ENCODE peak calls at places on chromosome 16, in six cellular contexts. R, Z, B, S, I and P are unnamed samples.

GRCh38 chr16:56610609-56611111 is 2.3 kb downstream of the MT2A start:
- DNase-seq in R (peak), Z (no peak), B (no peak), S (no peak), I (peak), P (no peak)

GRCh38 chr16:54145881-54146280 is 140.7 kb downstream of the IRX3 start:
- DNase-seq in R (no peak), Z (no peak), B (no peak), S (peak), I (no peak), P (no peak)

GRCh38 chr16:50482271-50482670 is 65.9 kb upstream of the NKD1 start:
- DNase-seq in R (no peak), Z (no peak), B (no peak), S (peak), I (no peak), P (no peak)

GRCh38 chr16:80231888-80232287 is 308.9 kb upstream of the DYNLRB2 start:
- DNase-seq in R (peak), Z (no peak), B (no peak), S (no peak), I (peak), P (no peak)

GRCh38 chr16:66470556-66470955 is 43.5 kb downstream of the BEAN1 start:
- DNase-seq in R (no peak), Z (no peak), B (no peak), S (no peak), I (no peak), P (no peak)

GRCh38 chr16:65125871-65126270 is 4.0 kb upstream of the CDH11 start:
- DNase-seq in R (peak), Z (no peak), B (no peak), S (no peak), I (no peak), P (no peak)

GRCh38 chr16:48295493-48296281 is 48.3 kb upstream of the ABCC11 start:
- DNase-seq in R (no peak), Z (no peak), B (no peak), S (no peak), I (no peak), P (no peak)

GRCh38 chr16:31404353-31405064 is 11.4 kb downstream of the ITGAD start:
- DNase-seq in R (no peak), Z (no peak), B (no peak), S (no peak), I (no peak), P (no peak)

GRCh38 chr16:64206877-64207276 is 915.0 kb downstream of the CDH11 start:
- DNase-seq in R (peak), Z (no peak), B (peak), S (no peak), I (peak), P (no peak)

GRCh38 chr16:51818342-51818944 is 667.4 kb upstream of the SALL1 start:
- DNase-seq in R (peak), Z (no peak), B (peak), S (no peak), I (peak), P (peak)

GRCh38 chr16:48067388-48067787 is 88.4 kb downstream of the ABCC12 start:
- DNase-seq in R (no peak), Z (no peak), B (no peak), S (no peak), I (no peak), P (no peak)

DNA sequence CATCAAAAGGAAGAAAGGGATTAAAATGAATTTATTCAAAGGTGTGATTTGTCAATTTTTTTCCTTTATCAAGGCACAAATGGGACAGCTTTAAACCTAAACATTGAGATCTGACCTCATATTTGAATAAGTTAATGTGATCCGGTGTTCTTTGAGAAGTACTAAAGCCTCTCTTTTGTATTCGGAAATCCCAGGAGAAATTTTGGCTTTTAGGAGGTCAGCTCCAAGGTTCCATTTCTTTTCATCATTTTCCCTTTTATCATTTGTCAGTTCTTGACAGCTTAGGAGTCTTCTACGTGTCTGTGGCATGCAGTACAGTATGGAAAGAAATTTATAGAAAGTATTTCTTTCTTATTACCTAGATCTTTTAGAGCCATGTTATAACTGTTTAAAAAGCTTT is 873.4 kb upstream of the CDH8 start:
- DNase-seq in R (no peak), Z (no peak), B (no peak), S (no peak), I (no peak), P (no peak)
- TF ChIP-seq CTCF in R (no peak), Z (no peak), B (no peak), S (no peak), I (no peak), P (no peak)

DNA sequence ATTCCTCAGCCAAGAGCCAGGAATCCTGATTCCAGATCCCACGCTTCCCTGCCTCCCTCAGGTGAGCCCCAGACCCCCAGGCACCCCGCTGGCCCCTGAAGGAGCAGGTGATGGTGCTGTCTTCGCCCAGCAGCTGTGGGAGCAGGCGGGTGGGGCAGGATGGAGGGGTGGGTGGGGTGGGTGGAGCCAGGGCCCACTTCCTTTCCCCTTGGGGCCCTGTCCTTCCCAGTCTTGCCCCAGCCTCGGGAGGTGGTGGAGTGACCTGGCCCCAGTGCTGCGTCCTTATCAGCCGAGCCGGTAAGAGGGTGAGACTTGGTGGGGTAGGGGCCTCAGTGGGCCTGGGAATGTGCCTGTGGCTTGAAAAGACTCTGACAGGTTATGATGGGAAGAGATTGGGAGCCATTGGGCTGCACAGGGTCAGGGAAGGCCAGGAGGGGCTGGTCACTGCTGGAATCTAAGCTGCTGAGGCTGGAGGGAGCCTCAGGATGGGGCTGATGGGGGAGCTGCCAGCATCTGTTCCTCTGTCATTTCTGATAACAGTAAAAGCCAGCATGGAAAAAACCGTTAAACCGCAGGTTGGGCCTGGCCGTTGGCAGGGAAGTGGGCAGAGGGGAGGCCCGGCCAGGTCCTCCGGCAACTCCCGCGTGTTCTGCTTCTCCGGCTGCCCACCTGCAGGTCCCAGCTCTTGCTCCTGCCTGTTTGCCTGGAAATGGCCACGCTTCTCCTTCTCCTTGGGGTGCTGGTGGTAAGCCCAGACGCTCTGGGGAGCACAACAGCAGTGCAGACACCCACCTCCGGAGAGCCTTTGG is at the start of gene SPN:
- DNase-seq in R (no peak), Z (no peak), B (no peak), S (no peak), I (no peak), P (peak)
- H3K4me3 ChIP-seq in R (no peak), Z (no peak), B (no peak), S (no peak), I (no peak), P (peak)

GRCh38 chr16:87460936-87461335 is 31.9 kb downstream of the ZCCHC14 start:
- DNase-seq in R (no peak), Z (no peak), B (no peak), S (no peak), I (no peak), P (no peak)

GRCh38 chr16:87459027-87459426 is 33.8 kb downstream of the ZCCHC14 start:
- DNase-seq in R (no peak), Z (no peak), B (no peak), S (no peak), I (no peak), P (no peak)

GRCh38 chr16:87463722-87464690 is 28.8 kb downstream of the ZCCHC14 start:
- DNase-seq in R (peak), Z (no peak), B (no peak), S (no peak), I (no peak), P (peak)

GRCh38 chr16:87459833-87460232 is 33.0 kb downstream of the ZCCHC14 start:
- DNase-seq in R (no peak), Z (no peak), B (no peak), S (no peak), I (no peak), P (no peak)

GRCh38 chr16:87461466-87461975 is 31.3 kb downstream of the ZCCHC14 start:
- DNase-seq in R (no peak), Z (peak), B (peak), S (peak), I (no peak), P (peak)
- TF ChIP-seq CTCF in R (no peak), Z (peak), B (peak), S (no peak), I (no peak), P (peak)

GRCh38 chr16:89246383-89246902 is 28.9 kb downstream of the ZNF778 start:
- DNase-seq in R (no peak), Z (no peak), B (no peak), S (no peak), I (no peak), P (no peak)
- H3K4me3 ChIP-seq in R (peak), Z (no peak), B (peak), S (no peak), I (no peak), P (peak)

GRCh38 chr16:1180772-1181714 is 28.1 kb downstream of the CACNA1H start:
- DNase-seq in R (no peak), Z (peak), B (peak), S (no peak), I (no peak), P (no peak)
- TF ChIP-seq CTCF in R (peak), Z (no peak), B (peak), S (no peak), I (peak), P (no peak)

DNA sequence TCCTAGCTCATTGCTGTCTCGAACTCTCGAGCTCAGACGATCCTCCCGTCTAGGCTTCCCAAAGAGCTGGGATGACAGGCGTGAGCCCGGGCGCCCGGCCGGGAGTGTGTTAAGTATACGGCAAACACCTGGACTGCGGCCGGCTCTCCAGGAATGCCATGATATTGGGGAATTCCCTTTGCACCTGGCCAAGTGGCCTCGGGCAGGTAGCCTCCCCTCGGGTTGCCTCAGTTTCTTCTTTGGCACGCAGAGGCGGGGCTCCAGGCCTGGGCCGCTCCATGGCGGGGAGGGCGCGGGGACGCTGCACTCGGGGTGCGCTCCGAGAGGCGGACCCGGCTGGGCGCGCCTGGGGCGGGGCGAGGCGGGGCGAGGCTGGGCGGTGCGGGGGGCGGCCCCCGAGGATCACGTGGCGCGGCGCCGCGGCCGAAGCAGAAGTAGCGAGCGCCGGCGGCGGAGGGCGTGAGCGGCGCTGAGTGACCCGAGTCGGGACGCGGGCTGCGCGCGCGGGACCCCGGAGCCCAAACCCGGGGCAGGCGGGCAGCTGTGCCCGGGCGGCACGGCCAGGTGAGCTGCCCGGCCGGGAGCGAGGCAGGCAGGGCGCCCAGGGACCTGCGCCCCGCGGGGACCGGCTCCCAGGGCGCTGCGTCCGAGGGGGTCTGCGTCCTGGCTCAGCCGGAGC is at the start of gene PLCG2:
- DNase-seq in R (no peak), Z (peak), B (peak), S (peak), I (peak), P (peak)
- H3K4me3 ChIP-seq in R (peak), Z (peak), B (peak), S (peak), I (peak), P (peak)

GRCh38 chr16:3113765-3114479 is 1.5 kb downstream of the ZNF205 start:
- DNase-seq in R (peak), Z (no peak), B (no peak), S (no peak), I (no peak), P (no peak)

GRCh38 chr16:3115011-3115410 is 2.6 kb downstream of the ZNF205 start:
- DNase-seq in R (no peak), Z (no peak), B (no peak), S (no peak), I (no peak), P (no peak)

GRCh38 chr16:3118204-3118790 is 5.9 kb downstream of the ZNF205 start:
- DNase-seq in R (no peak), Z (no peak), B (no peak), S (no peak), I (no peak), P (no peak)

GRCh38 chr16:3112881-3113574 is 642 bp downstream of the ZNF205 start:
- DNase-seq in R (peak), Z (no peak), B (no peak), S (no peak), I (peak), P (no peak)

DNA sequence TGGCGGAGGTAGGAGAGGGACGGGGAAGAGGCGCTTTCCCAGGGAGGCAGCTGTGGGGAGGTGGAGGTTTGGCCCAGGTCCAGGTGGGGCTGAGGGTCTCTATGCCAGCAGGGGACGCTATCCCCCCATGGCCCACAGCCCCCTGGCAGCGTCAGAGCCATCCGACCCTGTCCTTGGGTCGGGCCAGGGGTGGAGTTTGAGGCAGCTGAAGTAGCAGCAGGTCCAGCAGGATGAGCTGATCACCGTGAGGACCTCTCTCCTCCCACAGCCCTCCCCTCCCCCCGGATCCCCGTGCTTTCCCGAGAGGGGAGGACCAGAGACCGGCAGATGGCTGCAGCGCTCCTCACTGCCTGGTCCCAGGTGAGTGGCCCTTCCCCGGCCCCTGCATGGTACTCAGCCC is 3.2 kb downstream of the ZNF205 start:
- DNase-seq in R (no peak), Z (no peak), B (no peak), S (no peak), I (no peak), P (no peak)
- TF ChIP-seq CTCF in R (no peak), Z (no peak), B (peak), S (no peak), I (no peak), P (no peak)

DNA sequence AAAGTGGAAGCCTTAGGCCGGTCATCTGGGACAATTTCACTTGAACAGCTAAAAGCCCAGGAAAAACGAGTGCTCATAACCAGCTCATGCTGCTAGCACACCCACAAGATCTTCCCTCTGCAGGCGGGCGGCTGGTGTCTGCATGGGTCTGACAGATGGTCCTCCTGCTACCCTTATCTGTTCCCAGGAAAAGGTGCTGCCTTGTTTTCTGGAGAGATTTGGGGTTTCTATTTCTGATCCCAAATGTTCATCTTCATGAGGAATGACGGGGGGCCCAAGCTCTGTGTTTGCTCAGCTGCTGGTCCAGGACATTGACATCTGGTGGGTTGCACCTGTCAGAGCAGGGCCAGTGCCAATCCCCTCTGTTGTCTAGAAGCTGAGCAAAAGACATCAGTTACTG is 103.8 kb downstream of the SOCS1 start:
- DNase-seq in R (no peak), Z (no peak), B (no peak), S (no peak), I (no peak), P (no peak)
- H3K4me3 ChIP-seq in R (no peak), Z (no peak), B (no peak), S (no peak), I (no peak), P (no peak)

DNA sequence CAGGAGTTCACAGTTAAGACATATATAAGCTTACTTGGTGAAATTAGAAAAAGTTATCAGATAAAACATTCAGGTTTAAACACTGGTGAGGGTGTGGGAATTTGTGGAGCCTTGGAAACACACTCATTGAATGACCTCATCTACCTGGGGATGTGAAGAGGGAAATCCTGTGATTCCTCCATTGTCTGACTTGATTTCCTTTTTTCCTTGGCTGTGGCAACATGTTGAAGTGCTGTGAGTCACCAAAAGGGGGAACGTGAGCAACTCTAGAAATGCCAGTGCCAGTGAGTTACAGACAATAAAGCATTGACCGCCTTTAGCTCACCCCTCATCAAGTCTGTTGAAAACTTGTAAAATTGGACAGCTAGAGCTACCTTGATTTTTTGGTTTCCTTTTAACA is 1.8 kb downstream of the HMOX2 start:
- DNase-seq in R (peak), Z (no peak), B (peak), S (no peak), I (peak), P (no peak)
- TF ChIP-seq CTCF in R (peak), Z (peak), B (peak), S (no peak), I (peak), P (no peak)